ENCODE peak calls at places on chromosomes 16 and 17, in eight cellular contexts. B is iris pigment epithelial cell; L is AG04450; I is stimulated activated CD4-positive, alpha-beta T cell treated with anti-CD3 and anti-CD28 coated beads, Interleukin-2, amount 100 ng/mL, for 48 hours; P is esophagus muscularis mucosa; S is midbrain; Y is NCI-H2029 treated with DMSO at 0.1 percent for 48 hours; X is cortex of kidney. K is an unnamed sample.

GRCh38 chr17:52106638-52107261 is 51.8 kb downstream of the CA10 start:
- DNase-seq in S (peak), Y (peak), X (no peak), L (no peak), P (no peak), B (peak), I (peak), K (peak)

GRCh38 chr17:57102122-57102521 is 17.1 kb downstream of the AKAP1 start:
- DNase-seq in P (no peak), S (no peak), X (no peak), Y (no peak), I (no peak), L (no peak), B (no peak), K (no peak)

GRCh38 chr17:8912060-8912981 is 44.8 kb upstream of the PIK3R6 start:
- DNase-seq in B (no peak), Y (no peak), I (no peak), P (peak), S (no peak), X (no peak), L (no peak), K (no peak)

GRCh38 chr17:45432405-45433113 is at the start of gene ARHGAP27:
- DNase-seq in L (no peak), S (no peak), B (no peak), I (no peak), P (no peak), Y (no peak), X (no peak), K (peak)

GRCh38 chr16:17223576-17223975 is 247.2 kb downstream of the XYLT1 start:
- DNase-seq in X (no peak), L (no peak), S (no peak), P (no peak), B (no peak), Y (no peak), I (no peak), K (no peak)

GRCh38 chr17:81456798-81457197 is 55.8 kb downstream of the ACTG1 start:
- DNase-seq in B (peak), I (no peak), Y (no peak), L (no peak), P (no peak), S (no peak), X (no peak), K (no peak)

GRCh38 chr17:34598161-34598776 is 18.9 kb downstream of the TMEM132E start:
- DNase-seq in S (peak), L (no peak), I (no peak), Y (no peak), B (no peak), P (no peak), X (no peak), K (no peak)

GRCh38 chr16:1458336-1458976 is 14.1 kb upstream of the CCDC154 start:
- DNase-seq in S (no peak), L (no peak), I (peak), Y (no peak), B (peak), X (no peak), P (no peak), K (no peak)

GRCh38 chr16:85391769-85392583 is 221.1 kb upstream of the GSE1 start:
- DNase-seq in B (no peak), Y (no peak), L (no peak), S (no peak), X (no peak), P (no peak), I (no peak), K (peak)

K was measured in small intestine.